ENCODE peak calls at places on chromosomes 16 and 17, in six cellular contexts. P, Y, G, J, V and F are unnamed samples.

GRCh38 chr17:29622337-29623282 is at the start of gene CORO6:
- DNase-seq in G (peak), P (peak), Y (peak), V (peak), J (peak), F (peak)

GRCh38 chr16:31186176-31186575 is 6.2 kb downstream of the FUS start:
- DNase-seq in V (no peak), Y (no peak), J (no peak), G (no peak), P (no peak), F (no peak)

GRCh38 chr17:42312035-42312284 is 23.7 kb downstream of the STAT5A start:
- DNase-seq in J (no peak), G (no peak), V (no peak), Y (no peak), P (no peak), F (no peak)

GRCh38 chr17:14918540-14918939 is 346.6 kb downstream of the PMP22 start:
- DNase-seq in J (no peak), G (no peak), P (no peak), Y (no peak), V (no peak), F (no peak)

GRCh38 chr16:4664538-4665418 is 28.6 kb upstream of the NUDT16L1 start:
- DNase-seq in V (peak), G (peak), P (no peak), J (no peak), Y (peak), F (no peak)

GRCh38 chr17:73773702-73774101 is 129.5 kb upstream of the SDK2 start:
- DNase-seq in P (no peak), G (no peak), J (no peak), Y (peak), V (no peak), F (no peak)

GRCh38 chr16:76222853-76223252 is 54.3 kb upstream of the CNTNAP4 start:
- DNase-seq in G (no peak), J (no peak), V (no peak), Y (no peak), P (no peak), F (no peak)

GRCh38 chr17:74042744-74043486 is 160.6 kb upstream of the RPL38 start:
- DNase-seq in P (no peak), V (peak), J (no peak), Y (no peak), G (no peak), F (no peak)

GRCh38 chr17:49280061-49280460 is 49.5 kb upstream of the PHOSPHO1 start:
- DNase-seq in Y (no peak), P (no peak), V (no peak), J (no peak), G (no peak), F (no peak)

GRCh38 chr16:11472851-11473250 is 113.9 kb downstream of the LITAF start:
- DNase-seq in V (no peak), G (no peak), J (no peak), Y (no peak), P (no peak), F (no peak)

GRCh38 chr16:11094075-11094593 is 149.8 kb downstream of the CLEC16A start:
- DNase-seq in G (no peak), V (peak), Y (no peak), J (no peak), P (peak), F (no peak)

GRCh38 chr17:38509008-38509771 is 80.9 kb downstream of the ARHGAP23 start:
- DNase-seq in G (peak), Y (peak), V (peak), P (peak), J (peak), F (peak)

GRCh38 chr17:47935961-47936360 is 5.4 kb upstream of the PNPO start:
- DNase-seq in Y (no peak), V (no peak), G (no peak), J (no peak), P (no peak), F (no peak)

GRCh38 chr17:73396429-73397277 is 84.9 kb upstream of the CDC42EP4 start:
- DNase-seq in Y (no peak), J (no peak), P (no peak), G (no peak), V (no peak), F (no peak)

GRCh38 chr16:53817812-53818211 is 113.9 kb downstream of the FTO start:
- DNase-seq in G (no peak), P (no peak), J (no peak), Y (no peak), V (no peak), F (no peak)

GRCh38 chr16:87202346-87202745 is 114.8 kb downstream of the C16orf95 start:
- DNase-seq in Y (no peak), V (no peak), J (no peak), P (no peak), G (no peak), F (no peak)

GRCh38 chr17:19237389-19238166 is 412 bp downstream of the EPN2 start:
- DNase-seq in J (peak), V (peak), G (peak), Y (peak), P (no peak), F (no peak)

GRCh38 chr17:39611441-39612112 is 3.9 kb upstream of the NEUROD2 start:
- DNase-seq in G (no peak), J (no peak), P (no peak), V (no peak), Y (no peak), F (no peak)

GRCh38 chr17:41555105-41555887 is 16.6 kb downstream of the KRT9 start:
- DNase-seq in J (no peak), V (no peak), G (no peak), P (no peak), Y (no peak), F (no peak)

GRCh38 chr16:83458612-83459011 is 349.2 kb upstream of the HSBP1 start:
- DNase-seq in Y (no peak), J (no peak), P (no peak), G (no peak), V (no peak), F (no peak)

GRCh38 chr17:76095943-76096342 is 7.6 kb downstream of the EXOC7 start:
- DNase-seq in V (no peak), Y (no peak), P (no peak), J (no peak), G (no peak), F (no peak)

GRCh38 chr17:40596261-40596919 is 31.1 kb upstream of the CCR7 start:
- DNase-seq in G (no peak), Y (no peak), J (no peak), V (peak), P (peak), F (no peak)

GRCh38 chr17:2814499-2815341 is 18.5 kb downstream of the RAP1GAP2 start:
- DNase-seq in V (peak), Y (peak), J (no peak), G (peak), P (peak), F (no peak)

GRCh38 chr17:30454635-30455034 is 22.6 kb upstream of the GOSR1 start:
- DNase-seq in J (no peak), Y (no peak), P (peak), G (no peak), V (no peak), F (no peak)

GRCh38 chr16:52469775-52470174 is 77.2 kb downstream of the TOX3 start:
- DNase-seq in Y (no peak), J (no peak), P (no peak), G (no peak), V (no peak), F (no peak)

GRCh38 chr16:69404275-69404805 is 18.5 kb upstream of the TERF2 start:
- DNase-seq in P (no peak), J (no peak), Y (no peak), V (no peak), G (no peak), F (no peak)

GRCh38 chr17:49746791-49747490 is 17.0 kb downstream of the FAM117A start:
- DNase-seq in V (peak), G (no peak), Y (no peak), J (no peak), P (peak), F (no peak)

GRCh38 chr16:75364286-75364791 is 69.0 kb downstream of the CFDP1 start:
- DNase-seq in V (no peak), P (no peak), J (no peak), Y (no peak), G (no peak), F (no peak)

GRCh38 chr17:29941334-29941733 is at the start of gene EFCAB5:
- DNase-seq in Y (no peak), P (no peak), J (no peak), V (no peak), G (no peak), F (no peak)

GRCh38 chr16:19717319-19717718 is 708 bp downstream of the KNOP1 start:
- DNase-seq in J (no peak), Y (no peak), G (no peak), V (no peak), P (peak), F (no peak)

GRCh38 chr16:78005881-78006280 is 16.5 kb upstream of the CLEC3A start:
- DNase-seq in J (no peak), G (no peak), V (peak), Y (no peak), P (peak), F (peak)

GRCh38 chr16:51651061-51651466 is 500.0 kb upstream of the SALL1 start:
- DNase-seq in J (peak), Y (no peak), V (no peak), G (no peak), P (no peak), F (no peak)

GRCh38 chr17:65855245-65855644 is 293.8 kb upstream of the AXIN2 start:
- DNase-seq in J (no peak), Y (no peak), G (no peak), P (no peak), V (no peak), F (no peak)

GRCh38 chr16:12126091-12126806 is 149.7 kb downstream of the SNX29 start:
- DNase-seq in P (no peak), V (no peak), J (no peak), G (no peak), Y (no peak), F (no peak)

GRCh38 chr17:79104898-79105600 is 30.4 kb downstream of the ENGASE start:
- DNase-seq in V (no peak), Y (no peak), G (no peak), P (peak), J (no peak), F (no peak)

GRCh38 chr17:3992370-3992769 is 28.1 kb upstream of the ATP2A3 start:
- DNase-seq in G (no peak), V (no peak), J (no peak), P (no peak), Y (no peak), F (no peak)

GRCh38 chr16:49515861-49516260 is 142.3 kb downstream of the C16orf78 start:
- DNase-seq in Y (no peak), V (no peak), G (no peak), P (no peak), J (no peak), F (no peak)

GRCh38 chr16:49514391-49514980 is 140.9 kb downstream of the C16orf78 start:
- DNase-seq in V (no peak), J (no peak), G (no peak), P (no peak), Y (no peak), F (no peak)

GRCh38 chr16:49515016-49515415 is 141.4 kb downstream of the C16orf78 start:
- DNase-seq in G (no peak), V (no peak), Y (no peak), P (no peak), J (no peak), F (no peak)

GRCh38 chr16:49510676-49511305 is 137.2 kb downstream of the C16orf78 start:
- DNase-seq in P (no peak), V (no peak), Y (no peak), J (no peak), G (no peak), F (no peak)

GRCh38 chr16:49513040-49513439 is 139.4 kb downstream of the C16orf78 start:
- DNase-seq in G (no peak), Y (no peak), V (peak), J (no peak), P (peak), F (no peak)
- TF ChIP-seq CTCF in G (no peak), Y (no peak), V (no peak), J (no peak), P (peak), F (peak)

DNA sequence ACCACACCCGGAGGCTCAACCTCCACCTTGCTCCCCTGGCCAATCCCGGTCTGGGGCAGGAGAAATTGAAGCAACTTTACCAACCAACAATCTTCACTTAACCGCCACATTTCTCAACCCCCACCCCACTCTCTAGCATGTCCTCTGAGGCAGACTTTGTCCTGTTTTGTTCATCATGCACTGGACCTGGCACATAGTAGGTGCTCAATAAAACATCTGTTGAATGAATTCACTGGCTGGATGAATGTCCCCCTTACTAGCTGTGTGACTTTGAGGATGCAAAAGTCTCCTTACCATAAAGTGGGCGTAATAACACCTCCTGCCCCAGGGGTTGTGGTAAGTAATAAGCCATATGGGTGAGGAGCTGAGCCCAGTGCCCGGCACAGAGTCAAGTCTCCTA is 5.8 kb downstream of the SPPL2C start:
- DNase-seq in Y (no peak), V (no peak), P (no peak), G (no peak), J (no peak), F (no peak)
- TF ChIP-seq CTCF in Y (no peak), V (no peak), P (no peak), G (no peak), J (no peak), F (no peak)

DNA sequence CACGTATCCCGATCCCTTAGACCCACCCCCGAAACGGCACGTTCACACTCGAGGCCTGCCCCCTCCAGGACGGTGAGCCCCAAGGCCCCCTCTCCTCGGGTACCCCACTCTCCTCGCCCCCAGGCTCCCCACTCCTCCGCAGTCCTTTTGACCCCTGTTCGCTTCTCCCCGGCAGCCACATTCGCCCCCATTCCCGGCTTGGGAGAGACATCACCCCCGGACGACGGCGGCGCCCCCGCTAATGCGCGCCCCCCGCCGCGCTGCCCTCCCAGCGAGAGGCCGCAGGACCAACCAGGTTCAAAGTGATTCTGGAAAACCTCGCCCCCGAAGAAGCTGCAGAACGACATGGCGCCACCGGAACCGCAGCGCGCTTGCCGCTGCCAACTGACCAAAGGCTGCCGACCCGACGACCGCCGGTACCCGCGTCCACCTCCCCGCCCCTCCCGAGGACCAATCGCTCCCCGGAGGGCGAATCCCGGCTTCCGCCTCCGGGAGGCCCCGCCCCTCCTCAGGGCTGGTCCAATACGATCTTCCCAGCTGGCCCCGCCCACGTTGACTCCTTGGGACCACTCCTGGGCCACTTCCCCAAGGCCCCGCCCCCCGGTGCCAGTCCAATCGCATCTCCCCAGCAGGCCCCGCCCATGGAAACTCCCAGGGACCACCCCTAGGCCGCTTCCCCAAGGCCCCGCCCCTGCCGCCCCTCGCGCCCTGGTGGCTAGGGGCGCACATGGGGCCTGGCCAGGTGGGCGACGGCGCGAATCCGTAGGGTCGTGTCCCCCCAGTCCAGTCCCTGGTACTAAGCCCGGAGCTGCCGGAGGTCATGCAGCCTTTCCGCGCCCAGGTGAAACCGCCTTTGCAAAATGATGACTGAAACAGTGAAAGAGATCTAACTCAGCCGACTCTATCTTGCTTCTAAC is at the start of gene MSRB1:
- DNase-seq in J (peak), Y (peak), V (peak), G (peak), P (peak), F (peak)
- TF ChIP-seq CTCF in J (no peak), Y (no peak), V (no peak), G (no peak), P (peak), F (no peak)

GRCh38 chr17:54745239-54745638 is 155.4 kb upstream of the TOM1L1 start:
- DNase-seq in V (no peak), G (no peak), Y (no peak), J (no peak), P (no peak), F (no peak)

GRCh38 chr17:54744750-54745149 is 155.9 kb upstream of the TOM1L1 start:
- DNase-seq in Y (no peak), V (no peak), P (no peak), G (no peak), J (no peak), F (no peak)

GRCh38 chr17:54754560-54754959 is 146.1 kb upstream of the TOM1L1 start:
- DNase-seq in Y (no peak), G (no peak), J (peak), V (peak), P (peak), F (no peak)

GRCh38 chr17:54745862-54746261 is 154.8 kb upstream of the TOM1L1 start:
- DNase-seq in G (no peak), J (no peak), V (no peak), Y (no peak), P (no peak), F (no peak)

GRCh38 chr17:54749157-54749556 is 151.5 kb upstream of the TOM1L1 start:
- DNase-seq in V (no peak), J (no peak), P (no peak), G (no peak), Y (no peak), F (no peak)
- TF ChIP-seq CTCF in V (no peak), J (no peak), P (no peak), G (no peak), Y (no peak), F (no peak)

GRCh38 chr17:1109606-1110523 is 69.9 kb downstream of the ABR start:
- DNase-seq in V (peak), G (no peak), P (no peak), Y (no peak), J (peak), F (peak)
- TF ChIP-seq CTCF in V (no peak), G (no peak), P (peak), Y (no peak), J (no peak), F (peak)